ENCODE peak calls at places on chromosome 11, in nine cellular contexts. One of them, this sample, is unnamed.

GRCh38 chr11:72750556-72751292 is 1.5 kb downstream of the ARAP1 start:
- DNase-seq in A673: peak; percentile 39
- DNase-seq in esophagus squamous epithelium: no peak
- DNase-seq in GM23338: no peak
- DNase-seq in mammary epithelial cell: no peak
- DNase-seq in cardiac muscle cell: no peak
- DNase-seq in tibial artery: no peak
- DNase-seq in left ventricle myocardium inferior: no peak
- DNase-seq in AG04449: no peak
- DNase-seq in this sample: no peak

GRCh38 chr11:20117291-20117690 is 43.0 kb downstream of the DBX1 start:
- DNase-seq in esophagus squamous epithelium: no peak
- DNase-seq in left ventricle myocardium inferior: no peak
- DNase-seq in mammary epithelial cell: no peak
- DNase-seq in tibial artery: no peak
- DNase-seq in AG04449: no peak
- DNase-seq in cardiac muscle cell: no peak
- DNase-seq in A673: no peak
- DNase-seq in GM23338: no peak
- DNase-seq in this sample: no peak

GRCh38 chr11:133323354-133323753 is 208.9 kb downstream of the OPCML start:
- DNase-seq in esophagus squamous epithelium: no peak
- DNase-seq in cardiac muscle cell: peak; percentile 57
- DNase-seq in AG04449: no peak
- DNase-seq in tibial artery: no peak
- DNase-seq in GM23338: no peak
- DNase-seq in left ventricle myocardium inferior: no peak
- DNase-seq in A673: no peak
- DNase-seq in mammary epithelial cell: no peak
- DNase-seq in this sample: no peak

GRCh38 chr11:6402561-6402981 is 12.3 kb downstream of the SMPD1 start:
- DNase-seq in tibial artery: no peak
- DNase-seq in mammary epithelial cell: no peak
- DNase-seq in esophagus squamous epithelium: no peak
- DNase-seq in A673: no peak
- DNase-seq in left ventricle myocardium inferior: no peak
- DNase-seq in cardiac muscle cell: no peak
- DNase-seq in GM23338: no peak
- DNase-seq in AG04449: no peak
- DNase-seq in this sample: no peak

GRCh38 chr11:35253237-35253636 is 114.3 kb downstream of the CD44 start:
- DNase-seq in mammary epithelial cell: no peak
- DNase-seq in left ventricle myocardium inferior: no peak
- DNase-seq in tibial artery: no peak
- DNase-seq in AG04449: no peak
- DNase-seq in esophagus squamous epithelium: no peak
- DNase-seq in A673: no peak
- DNase-seq in cardiac muscle cell: no peak
- DNase-seq in GM23338: no peak
- DNase-seq in this sample: no peak

GRCh38 chr11:35050596-35050995 is 88.4 kb upstream of the CD44 start:
- DNase-seq in AG04449: no peak
- DNase-seq in esophagus squamous epithelium: no peak
- DNase-seq in cardiac muscle cell: no peak
- DNase-seq in A673: no peak
- DNase-seq in GM23338: no peak
- DNase-seq in mammary epithelial cell: no peak
- DNase-seq in left ventricle myocardium inferior: no peak
- DNase-seq in tibial artery: no peak
- DNase-seq in this sample: no peak

GRCh38 chr11:32562839-32563599 is 20.6 kb upstream of the EIF3M start:
- DNase-seq in cardiac muscle cell: no peak
- DNase-seq in AG04449: no peak
- DNase-seq in esophagus squamous epithelium: no peak
- DNase-seq in left ventricle myocardium inferior: no peak
- DNase-seq in GM23338: no peak
- DNase-seq in mammary epithelial cell: no peak
- DNase-seq in tibial artery: no peak
- DNase-seq in A673: no peak
- DNase-seq in this sample: no peak

GRCh38 chr11:83865636-83866461 is 579.7 kb upstream of the CCDC90B start:
- DNase-seq in mammary epithelial cell: peak; percentile 74
- DNase-seq in AG04449: no peak
- DNase-seq in tibial artery: no peak
- DNase-seq in esophagus squamous epithelium: no peak
- DNase-seq in A673: peak; percentile 36
- DNase-seq in left ventricle myocardium inferior: no peak
- DNase-seq in GM23338: no peak
- DNase-seq in cardiac muscle cell: no peak
- DNase-seq in this sample: no peak

GRCh38 chr11:126479178-126479930 is 123.9 kb downstream of the ST3GAL4 start:
- DNase-seq in tibial artery: no peak
- DNase-seq in cardiac muscle cell: no peak
- DNase-seq in left ventricle myocardium inferior: no peak
- DNase-seq in A673: no peak
- DNase-seq in AG04449: no peak
- DNase-seq in GM23338: no peak
- DNase-seq in esophagus squamous epithelium: no peak
- DNase-seq in mammary epithelial cell: no peak
- DNase-seq in this sample: no peak

GRCh38 chr11:19951558-19952083 is 208.7 kb downstream of the DBX1 start:
- DNase-seq in left ventricle myocardium inferior: no peak
- DNase-seq in esophagus squamous epithelium: no peak
- DNase-seq in tibial artery: no peak
- DNase-seq in AG04449: no peak
- DNase-seq in A673: peak; percentile 46
- DNase-seq in cardiac muscle cell: peak; percentile 71
- DNase-seq in mammary epithelial cell: peak; percentile 62
- DNase-seq in GM23338: peak; percentile 86
- DNase-seq in this sample: no peak

GRCh38 chr11:69371731-69372588 is 78.0 kb downstream of the MYEOV start:
- DNase-seq in mammary epithelial cell: no peak
- DNase-seq in GM23338: no peak
- DNase-seq in left ventricle myocardium inferior: peak; percentile 6
- DNase-seq in cardiac muscle cell: no peak
- DNase-seq in tibial artery: peak; percentile 43
- DNase-seq in A673: no peak
- DNase-seq in esophagus squamous epithelium: no peak
- DNase-seq in AG04449: no peak
- DNase-seq in this sample: no peak

GRCh38 chr11:15970506-15971214 is 385.7 kb downstream of the SOX6 start:
- DNase-seq in GM23338: no peak
- DNase-seq in tibial artery: no peak
- DNase-seq in AG04449: no peak
- DNase-seq in esophagus squamous epithelium: no peak
- DNase-seq in left ventricle myocardium inferior: no peak
- DNase-seq in cardiac muscle cell: no peak
- DNase-seq in mammary epithelial cell: peak; percentile 29
- DNase-seq in A673: no peak
- DNase-seq in this sample: no peak

GRCh38 chr11:62545437-62546243 is 966 bp downstream of the AHNAK start:
- DNase-seq in GM23338: peak; percentile 83
- DNase-seq in left ventricle myocardium inferior: peak; percentile 95
- DNase-seq in AG04449: peak; percentile 57
- DNase-seq in A673: peak; percentile 97
- DNase-seq in esophagus squamous epithelium: no peak
- DNase-seq in tibial artery: peak; percentile 97
- DNase-seq in cardiac muscle cell: peak; percentile 84
- DNase-seq in mammary epithelial cell: peak; percentile 88
- DNase-seq in this sample: peak; percentile 90

GRCh38 chr11:127609025-127609788 is 608.6 kb upstream of the KIRREL3 start:
- DNase-seq in cardiac muscle cell: no peak
- DNase-seq in left ventricle myocardium inferior: no peak
- DNase-seq in tibial artery: no peak
- DNase-seq in esophagus squamous epithelium: no peak
- DNase-seq in GM23338: peak; percentile 59
- DNase-seq in AG04449: no peak
- DNase-seq in mammary epithelial cell: no peak
- DNase-seq in A673: no peak
- DNase-seq in this sample: no peak

GRCh38 chr11:65053826-65054503 is 4.4 kb downstream of the NAALADL1 start:
- DNase-seq in AG04449: no peak
- DNase-seq in A673: no peak
- DNase-seq in mammary epithelial cell: no peak
- DNase-seq in cardiac muscle cell: no peak
- DNase-seq in esophagus squamous epithelium: no peak
- DNase-seq in tibial artery: no peak
- DNase-seq in left ventricle myocardium inferior: no peak
- DNase-seq in GM23338: no peak
- DNase-seq in this sample: no peak

GRCh38 chr11:111562692-111563389 is 22.3 kb downstream of the LAYN start:
- DNase-seq in mammary epithelial cell: no peak
- DNase-seq in GM23338: no peak
- DNase-seq in A673: no peak
- DNase-seq in tibial artery: no peak
- DNase-seq in left ventricle myocardium inferior: no peak
- DNase-seq in esophagus squamous epithelium: no peak
- DNase-seq in cardiac muscle cell: no peak
- DNase-seq in AG04449: no peak
- DNase-seq in this sample: no peak
- H3K4me3 ChIP-seq in mammary epithelial cell: no peak overlapping the region
- H3K4me3 ChIP-seq in GM23338: no peak overlapping the region
- H3K4me3 ChIP-seq in A673: no peak overlapping the region
- H3K4me3 ChIP-seq in tibial artery: no peak overlapping the region
- H3K4me3 ChIP-seq in left ventricle myocardium inferior: no peak overlapping the region
- H3K4me3 ChIP-seq in esophagus squamous epithelium: no peak overlapping the region
- H3K4me3 ChIP-seq in cardiac muscle cell: no peak overlapping the region
- H3K4me3 ChIP-seq in AG04449: no peak overlapping the region
- H3K4me3 ChIP-seq in this sample: no peak overlapping the region

DNA sequence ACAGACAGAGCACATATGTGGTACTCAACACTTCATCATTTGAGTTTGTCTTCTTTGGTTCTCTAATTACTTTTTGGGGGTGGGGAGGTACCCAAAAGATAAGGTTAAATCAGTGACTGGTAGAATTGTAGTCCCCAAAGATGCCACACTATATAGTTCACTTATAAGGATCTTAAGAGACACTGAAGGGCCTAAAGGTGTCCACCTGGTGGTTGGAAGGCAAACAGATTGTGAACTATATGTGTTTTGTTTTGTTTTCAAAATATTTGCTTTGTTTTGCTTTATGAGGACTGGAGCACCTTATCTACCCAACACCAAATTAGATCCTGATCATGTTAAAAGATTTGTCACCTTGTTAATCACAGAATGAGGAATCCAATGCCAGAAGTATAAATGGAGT is 136.1 kb downstream of the DCDC1 start:
- DNase-seq in GM23338: peak; percentile 43
- DNase-seq in left ventricle myocardium inferior: no peak
- DNase-seq in tibial artery: no peak
- DNase-seq in A673: peak; percentile 68
- DNase-seq in cardiac muscle cell: no peak
- DNase-seq in AG04449: no peak
- DNase-seq in mammary epithelial cell: peak; percentile 6
- DNase-seq in esophagus squamous epithelium: no peak
- DNase-seq in this sample: no peak
- TF ChIP-seq CTCF in GM23338: peak; percentile 58
- TF ChIP-seq CTCF in left ventricle myocardium inferior: no peak
- TF ChIP-seq CTCF in tibial artery: no peak
- TF ChIP-seq CTCF in A673: peak; percentile 81
- TF ChIP-seq CTCF in cardiac muscle cell: peak; percentile 14
- TF ChIP-seq CTCF in AG04449: no peak
- TF ChIP-seq CTCF in mammary epithelial cell: peak; percentile 64
- TF ChIP-seq CTCF in esophagus squamous epithelium: no peak
- TF ChIP-seq CTCF in this sample: peak; percentile 13

GRCh38 chr11:2446590-2447252 is 1.9 kb downstream of the KCNQ1 start:
- DNase-seq in A673: no peak
- DNase-seq in cardiac muscle cell: no peak
- DNase-seq in esophagus squamous epithelium: no peak
- DNase-seq in left ventricle myocardium inferior: no peak
- DNase-seq in AG04449: no peak
- DNase-seq in tibial artery: no peak
- DNase-seq in mammary epithelial cell: no peak
- DNase-seq in GM23338: no peak
- DNase-seq in this sample: no peak

GRCh38 chr11:2444301-2445106 is at the start of the genes KCNQ1 and TRPM5:
- DNase-seq in mammary epithelial cell: no peak
- DNase-seq in cardiac muscle cell: peak; percentile 78
- DNase-seq in esophagus squamous epithelium: no peak
- DNase-seq in AG04449: no peak
- DNase-seq in A673: no peak
- DNase-seq in GM23338: peak; percentile 79
- DNase-seq in left ventricle myocardium inferior: peak; percentile 58
- DNase-seq in tibial artery: peak; percentile 62
- DNase-seq in this sample: no peak

GRCh38 chr11:2445948-2446551 is 1.2 kb downstream of the KCNQ1 start:
- DNase-seq in mammary epithelial cell: no peak
- DNase-seq in tibial artery: no peak
- DNase-seq in cardiac muscle cell: no peak
- DNase-seq in AG04449: no peak
- DNase-seq in left ventricle myocardium inferior: no peak
- DNase-seq in A673: no peak
- DNase-seq in esophagus squamous epithelium: no peak
- DNase-seq in GM23338: peak; percentile 13
- DNase-seq in this sample: no peak

GRCh38 chr11:2443881-2444300 is 423 bp downstream of the TRPM5 start:
- DNase-seq in A673: no peak
- DNase-seq in GM23338: no peak
- DNase-seq in left ventricle myocardium inferior: no peak
- DNase-seq in AG04449: no peak
- DNase-seq in esophagus squamous epithelium: no peak
- DNase-seq in cardiac muscle cell: no peak
- DNase-seq in mammary epithelial cell: no peak
- DNase-seq in tibial artery: peak; percentile 63
- DNase-seq in this sample: no peak

GRCh38 chr11:2445107-2445947 is 519 bp downstream of the KCNQ1 start:
- DNase-seq in tibial artery: peak; percentile 55
- DNase-seq in AG04449: no peak
- DNase-seq in left ventricle myocardium inferior: no peak
- DNase-seq in GM23338: peak; percentile 47
- DNase-seq in cardiac muscle cell: peak; percentile 30
- DNase-seq in A673: no peak
- DNase-seq in esophagus squamous epithelium: no peak
- DNase-seq in mammary epithelial cell: no peak
- DNase-seq in this sample: no peak
- H3K4me3 ChIP-seq in tibial artery: peak overlapping the region; percentile 31
- H3K4me3 ChIP-seq in AG04449: no peak overlapping the region
- H3K4me3 ChIP-seq in left ventricle myocardium inferior: peak overlapping the region; percentile 66
- H3K4me3 ChIP-seq in GM23338: peak overlapping the region; percentile 62
- H3K4me3 ChIP-seq in cardiac muscle cell: peak overlapping the region; percentile 28
- H3K4me3 ChIP-seq in A673: no peak overlapping the region
- H3K4me3 ChIP-seq in esophagus squamous epithelium: peak overlapping the region; percentile 66
- H3K4me3 ChIP-seq in mammary epithelial cell: no peak overlapping the region
- H3K4me3 ChIP-seq in this sample: no peak overlapping the region

DNA sequence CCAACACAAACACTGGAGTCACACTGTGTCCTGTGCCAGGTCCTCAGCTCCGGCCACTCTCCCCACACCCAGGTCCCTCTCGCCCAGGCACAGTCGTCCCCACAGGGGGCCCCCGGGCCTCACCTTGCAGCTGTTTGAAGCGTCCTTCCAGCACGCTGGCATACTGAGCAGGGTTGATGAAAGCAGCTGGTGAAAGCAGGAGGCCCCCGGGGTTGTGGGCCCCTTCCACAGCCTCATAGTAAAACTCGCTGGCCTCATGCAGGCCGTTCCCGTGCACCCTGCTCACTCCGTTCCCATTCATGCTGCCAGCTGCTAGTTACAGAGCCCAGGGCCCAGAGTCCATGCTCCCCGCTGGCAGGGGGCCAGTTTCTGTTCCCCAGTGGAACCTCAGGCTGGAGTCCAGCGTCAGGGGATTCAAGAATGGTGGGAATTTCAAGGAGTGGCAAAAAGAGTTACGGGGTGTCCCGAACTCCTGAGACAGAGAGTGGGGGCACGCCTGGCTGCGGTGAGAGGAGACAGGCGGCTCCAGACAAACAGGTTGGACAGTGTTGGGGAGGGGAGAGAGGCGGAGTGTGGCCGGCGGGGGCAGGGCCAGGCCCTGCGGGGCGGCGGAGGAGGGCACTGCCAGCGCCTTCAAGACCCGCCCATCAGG is 10.6 kb downstream of the SPTBN2 start:
- DNase-seq in tibial artery: no peak
- DNase-seq in GM23338: peak; percentile 71
- DNase-seq in left ventricle myocardium inferior: no peak
- DNase-seq in AG04449: no peak
- DNase-seq in cardiac muscle cell: peak; percentile 38
- DNase-seq in A673: no peak
- DNase-seq in mammary epithelial cell: peak; percentile 6
- DNase-seq in esophagus squamous epithelium: no peak
- DNase-seq in this sample: no peak
- TF ChIP-seq CTCF in tibial artery: no peak
- TF ChIP-seq CTCF in GM23338: peak; percentile 34
- TF ChIP-seq CTCF in left ventricle myocardium inferior: no peak
- TF ChIP-seq CTCF in AG04449: no peak
- TF ChIP-seq CTCF in cardiac muscle cell: peak; percentile 4
- TF ChIP-seq CTCF in A673: no peak
- TF ChIP-seq CTCF in mammary epithelial cell: no peak
- TF ChIP-seq CTCF in esophagus squamous epithelium: peak; percentile 5
- TF ChIP-seq CTCF in this sample: no peak

This sample was measured in HFF-Myc.